ENCODE peak calls at places on chromosome 15, in five cellular contexts. H, D, M, R and L are unnamed samples.

GRCh38 chr15:63369296-63369695 is 12.3 kb downstream of the CA12 start:
- DNase-seq in R (no peak), H (no peak), D (no peak), M (no peak), L (no peak)

GRCh38 chr15:90099868-90100854 is 2.1 kb downstream of the IDH2 start:
- DNase-seq in M (no peak), H (no peak), R (no peak), D (peak), L (peak)

GRCh38 chr15:94234300-94234699 is 2.9 kb downstream of the MCTP2 start:
- DNase-seq in M (peak), R (no peak), D (peak), H (no peak), L (no peak)

GRCh38 chr15:40064231-40064894 is 25.4 kb upstream of the SRP14 start:
- DNase-seq in D (peak), H (no peak), R (no peak), M (no peak), L (no peak)

GRCh38 chr15:99438222-99438592 is 127.6 kb upstream of the MEF2A start:
- DNase-seq in D (no peak), H (no peak), R (no peak), M (no peak), L (no peak)

GRCh38 chr15:43792761-43793493 is 807 bp downstream of the SERF2 start:
- DNase-seq in D (peak), M (peak), R (no peak), H (no peak), L (no peak)

GRCh38 chr15:40487816-40488682 is 17.3 kb downstream of the CHST14 start:
- DNase-seq in R (no peak), M (no peak), H (no peak), D (no peak), L (no peak)

GRCh38 chr15:80173022-80173759 is 20.4 kb downstream of the FAH start:
- DNase-seq in R (peak), H (peak), M (peak), D (peak), L (peak)

GRCh38 chr15:101267320-101268104 is 9.8 kb downstream of the SELENOS start:
- DNase-seq in R (no peak), M (no peak), D (peak), H (no peak), L (peak)

GRCh38 chr15:60061758-60062157 is 57.6 kb downstream of the FOXB1 start:
- DNase-seq in H (no peak), D (no peak), M (no peak), R (no peak), L (no peak)

GRCh38 chr15:57031082-57031481 is 112.6 kb downstream of the TCF12 start:
- DNase-seq in D (no peak), H (no peak), M (no peak), R (peak), L (no peak)

GRCh38 chr15:24861014-24861690 is 93.6 kb upstream of the SNRPN start:
- DNase-seq in M (no peak), R (no peak), D (no peak), H (no peak), L (no peak)

GRCh38 chr15:73908030-73908821 is 18.0 kb upstream of the LOXL1 start:
- DNase-seq in R (peak), H (peak), D (peak), M (peak), L (peak)

GRCh38 chr15:44501768-44502366 is 35.1 kb upstream of the EIF3J start:
- DNase-seq in R (peak), M (no peak), D (peak), H (no peak), L (no peak)

GRCh38 chr15:82312611-82313349 is 36.5 kb downstream of the GOLGA6L10 start:
- DNase-seq in M (no peak), H (no peak), R (peak), D (peak), L (no peak)

GRCh38 chr15:71195242-71195641 is 80.0 kb downstream of the THSD4 start:
- DNase-seq in M (no peak), D (no peak), H (no peak), R (peak), L (no peak)

GRCh38 chr15:39310633-39311032 is 270.2 kb upstream of the THBS1 start:
- DNase-seq in D (peak), M (no peak), R (peak), H (no peak), L (no peak)

GRCh38 chr15:63052961-63053698 is 10.6 kb downstream of the TPM1 start:
- DNase-seq in H (peak), M (no peak), D (peak), R (peak), L (no peak)

GRCh38 chr15:45454825-45455224 is 67.7 kb downstream of the SLC30A4 start:
- DNase-seq in R (no peak), M (peak), D (peak), H (no peak), L (peak)

GRCh38 chr15:74621936-74622335 is 6.3 kb downstream of the CLK3 start:
- DNase-seq in H (no peak), D (no peak), M (no peak), R (peak), L (no peak)

GRCh38 chr15:83512459-83512858 is 65.3 kb downstream of the SH3GL3 start:
- DNase-seq in D (no peak), R (no peak), M (no peak), H (no peak), L (no peak)

GRCh38 chr15:51917493-51917892 is 54.1 kb downstream of the LEO1 start:
- DNase-seq in R (peak), H (no peak), M (peak), D (peak), L (no peak)

GRCh38 chr15:69219690-69220089 is 59.3 kb downstream of the GLCE start:
- DNase-seq in R (no peak), D (no peak), M (no peak), H (no peak), L (no peak)

GRCh38 chr15:89136818-89137772 is 48.8 kb downstream of the ABHD2 start:
- DNase-seq in M (no peak), R (no peak), H (peak), D (peak), L (no peak)

GRCh38 chr15:74351639-74352038 is 15.8 kb downstream of the CYP11A1 start:
- DNase-seq in M (no peak), D (no peak), R (no peak), H (no peak), L (no peak)

GRCh38 chr15:80339601-80340000 is 64.6 kb upstream of the ARNT2 start:
- DNase-seq in R (no peak), H (no peak), D (no peak), M (no peak), L (no peak)

GRCh38 chr15:52462806-52463360 is 65.8 kb downstream of the MYO5A start:
- DNase-seq in D (no peak), H (no peak), R (no peak), M (peak), L (no peak)

GRCh38 chr15:77739591-77740378 is 107.1 kb upstream of the LINGO1 start:
- DNase-seq in D (no peak), R (no peak), H (no peak), M (no peak), L (no peak)

GRCh38 chr15:66080791-66081475 is 172.6 kb downstream of the MEGF11 start:
- DNase-seq in M (no peak), R (peak), D (peak), H (no peak), L (no peak)

GRCh38 chr15:65180167-65180566 is 5.0 kb downstream of the CLPX start:
- DNase-seq in D (no peak), M (no peak), H (no peak), R (no peak), L (no peak)